ENCODE peak calls at places on chromosome 9, in five cellular contexts. O is neuronal stem cell, G is IMR-90, I is trophoblast cell, R is H1. W is an unnamed sample.

GRCh38 chr9:89277454-89277853 is 33.5 kb upstream of the CKS2 start:
- DNase-seq in O (no peak), G (peak), I (no peak), R (no peak), W (peak)

GRCh38 chr9:135503371-135504261 is 3.1 kb downstream of the MRPS2 start:
- DNase-seq in O (no peak), G (no peak), I (no peak), R (no peak), W (no peak)

GRCh38 chr9:130262061-130262745 is 3.4 kb upstream of the HMCN2 start:
- DNase-seq in O (no peak), G (no peak), I (peak), R (no peak), W (no peak)

GRCh38 chr9:136728548-136729123 is 14.1 kb downstream of the LCN10 start:
- DNase-seq in O (no peak), G (peak), I (no peak), R (peak), W (peak)

GRCh38 chr9:4962085-4962484 is 23.0 kb upstream of the JAK2 start:
- DNase-seq in O (no peak), G (no peak), I (no peak), R (no peak), W (no peak)

GRCh38 chr9:96619491-96620154 is at the start of gene CDC14B:
- DNase-seq in O (peak), G (peak), I (peak), R (peak), W (peak)

GRCh38 chr9:120839146-120839545 is 3.6 kb downstream of the PSMD5 start:
- DNase-seq in O (no peak), G (peak), I (no peak), R (no peak), W (peak)

GRCh38 chr9:79408617-79409016 is 163.1 kb upstream of the TLE4 start:
- DNase-seq in O (no peak), G (peak), I (no peak), R (no peak), W (peak)

GRCh38 chr9:85431396-85432102 is 310.2 kb downstream of the AGTPBP1 start:
- DNase-seq in O (no peak), G (no peak), I (no peak), R (no peak), W (peak)

GRCh38 chr9:76916231-76916630 is 10.3 kb upstream of the PRUNE2 start:
- DNase-seq in O (no peak), G (no peak), I (no peak), R (no peak), W (no peak)

GRCh38 chr9:114583776-114584175 is 3.8 kb upstream of the ATP6V1G1 start:
- DNase-seq in O (no peak), G (no peak), I (no peak), R (no peak), W (no peak)

GRCh38 chr9:87040410-87041009 is 93.2 kb upstream of the GAS1 start:
- DNase-seq in O (no peak), G (no peak), I (no peak), R (no peak), W (no peak)

GRCh38 chr9:79155308-79155707 is 416.5 kb upstream of the TLE4 start:
- DNase-seq in O (no peak), G (no peak), I (peak), R (no peak), W (no peak)

GRCh38 chr9:70049236-70049635 is 5.6 kb downstream of the MAMDC2 start:
- DNase-seq in O (no peak), G (peak), I (no peak), R (peak), W (peak)

GRCh38 chr9:99158629-99159028 is 53.7 kb downstream of the TGFBR1 start:
- DNase-seq in O (no peak), G (no peak), I (peak), R (no peak), W (no peak)

GRCh38 chr9:5893591-5894236 is 3.0 kb downstream of the MLANA start:
- DNase-seq in O (no peak), G (no peak), I (no peak), R (no peak), W (no peak)

GRCh38 chr9:93041108-93041802 is 17.2 kb upstream of the SUSD3 start:
- DNase-seq in O (no peak), G (no peak), I (no peak), R (no peak), W (no peak)

GRCh38 chr9:34347800-34348158 is 18.4 kb downstream of the NUDT2 start:
- DNase-seq in O (no peak), G (no peak), I (no peak), R (no peak), W (no peak)

GRCh38 chr9:421896-422295 is 207.2 kb downstream of the DOCK8 start:
- DNase-seq in O (no peak), G (no peak), I (no peak), R (no peak), W (no peak)

GRCh38 chr9:92870289-92870688 is 7.5 kb downstream of the ZNF484 start:
- DNase-seq in O (no peak), G (no peak), I (no peak), R (no peak), W (no peak)

GRCh38 chr9:127519301-127520166 is 68.2 kb downstream of the LRSAM1 start:
- DNase-seq in O (no peak), G (peak), I (peak), R (no peak), W (peak)

GRCh38 chr9:91151014-91151740 is 210.5 kb downstream of the AUH start:
- DNase-seq in O (no peak), G (peak), I (no peak), R (no peak), W (peak)

GRCh38 chr9:104463864-104464263 is 40.2 kb upstream of the OR13F1 start:
- DNase-seq in O (no peak), G (no peak), I (no peak), R (no peak), W (no peak)

GRCh38 chr9:73437758-73438157 is 286.1 kb downstream of the ANXA1 start:
- DNase-seq in O (no peak), G (no peak), I (no peak), R (no peak), W (peak)

GRCh38 chr9:136807281-136808074 is at the start of gene RABL6:
- DNase-seq in O (peak), G (peak), I (peak), R (peak), W (peak)

GRCh38 chr9:98226968-98227367 is 28.5 kb downstream of the TBC1D2 start:
- DNase-seq in O (no peak), G (no peak), I (no peak), R (no peak), W (peak)

DNA sequence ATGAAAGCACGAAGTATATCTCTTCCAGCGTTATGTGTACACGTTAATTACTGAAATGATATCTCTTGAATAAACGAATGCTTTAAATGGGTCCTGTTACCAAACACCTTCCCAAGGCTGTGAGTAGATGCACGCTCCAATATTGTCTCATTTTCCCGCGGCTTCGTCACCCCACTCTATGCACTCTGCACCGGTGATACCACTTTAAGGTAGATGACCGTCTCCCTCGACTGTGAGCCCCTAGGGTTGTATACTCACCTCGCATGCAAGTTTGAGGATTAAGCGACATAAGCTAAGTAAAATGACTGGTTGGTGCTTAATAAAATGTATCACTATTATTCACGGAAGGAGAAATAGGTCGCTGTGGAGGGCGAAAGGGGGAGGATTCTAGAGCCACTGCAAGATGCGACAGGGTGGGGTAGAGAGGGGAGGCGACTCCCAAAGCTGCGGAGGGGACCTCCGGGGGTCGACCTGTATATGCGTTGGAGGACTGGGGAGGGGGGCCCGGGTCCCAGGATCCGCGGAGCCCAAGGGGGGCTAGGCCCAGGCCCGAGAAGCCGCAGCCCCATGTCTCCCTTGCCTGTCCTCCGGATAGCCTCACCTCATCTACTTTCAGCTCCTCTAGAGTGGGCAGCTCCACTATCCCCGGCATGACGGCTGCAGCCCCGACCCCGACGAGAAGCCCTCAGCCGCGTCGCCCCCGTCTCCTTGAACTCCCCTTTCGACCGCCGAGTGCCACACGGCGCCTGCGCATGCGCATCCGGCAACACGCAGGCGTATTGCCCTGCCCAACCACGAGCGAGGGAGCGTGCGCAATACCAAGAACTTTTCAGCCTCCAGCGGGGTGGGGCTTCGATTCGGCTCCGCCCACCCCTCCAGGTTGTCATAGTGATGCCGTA is at the start of the genes MORN5 and NDUFA8:
- DNase-seq in O (peak), G (peak), I (peak), R (peak), W (peak)
- H3K4ac ChIP-seq in O (no peak), G (peak), I (peak), R (no peak), W (peak)

GRCh38 chr9:134258332-134258731 is 67.9 kb upstream of the RXRA start:
- DNase-seq in O (no peak), G (no peak), I (no peak), R (no peak), W (no peak)

GRCh38 chr9:134252084-134252830 is 74.0 kb upstream of the RXRA start:
- DNase-seq in O (no peak), G (no peak), I (no peak), R (no peak), W (no peak)

GRCh38 chr9:134258828-134259546 is 67.3 kb upstream of the RXRA start:
- DNase-seq in O (no peak), G (no peak), I (no peak), R (no peak), W (no peak)

GRCh38 chr9:134251296-134251695 is 75.0 kb upstream of the RXRA start:
- DNase-seq in O (no peak), G (no peak), I (no peak), R (no peak), W (no peak)

GRCh38 chr9:134253596-134254205 is 72.6 kb upstream of the RXRA start:
- DNase-seq in O (no peak), G (peak), I (no peak), R (no peak), W (peak)
- H3K14ac ChIP-seq in O (no peak), G (no peak), I (no peak), R (no peak), W (no peak)

DNA sequence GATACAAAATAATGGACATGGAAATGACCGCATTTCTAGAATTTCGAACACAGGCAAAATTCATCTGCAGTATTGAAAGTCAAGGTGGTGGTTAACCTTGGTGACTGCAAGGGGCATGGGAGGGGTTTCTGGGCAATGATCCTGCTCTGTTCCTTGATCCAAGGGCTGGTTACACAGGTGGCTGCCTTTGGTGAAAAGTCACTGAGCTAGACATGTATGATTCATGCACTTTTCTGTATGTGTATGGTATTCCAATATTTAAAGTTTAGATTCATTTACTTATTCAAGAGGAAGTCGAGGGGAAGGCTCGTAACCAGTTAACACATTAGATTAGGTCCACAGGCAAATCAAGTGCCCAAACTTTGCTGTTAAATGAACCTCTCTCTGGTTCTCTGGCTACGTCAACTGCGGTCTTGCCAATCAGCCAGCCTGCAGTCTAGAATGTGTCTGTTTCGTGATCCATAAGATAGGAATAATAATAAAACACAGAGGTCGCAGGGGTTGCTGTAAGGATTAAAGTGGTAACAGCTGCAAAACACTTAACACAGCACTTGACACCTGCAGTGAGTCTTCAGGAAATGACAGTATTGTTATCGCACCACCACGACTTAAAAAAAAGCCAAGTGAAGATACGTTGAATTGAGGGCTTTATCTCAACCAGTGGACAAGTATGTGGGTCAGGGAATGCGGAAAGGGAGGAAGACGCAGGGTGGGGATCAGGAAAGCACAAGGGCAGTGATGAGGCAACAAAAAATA is 92.5 kb downstream of the TLE1 start:
- DNase-seq in O (no peak), G (no peak), I (peak), R (no peak), W (peak)
- H3K4me3 ChIP-seq in O (no peak), G (no peak), I (no peak), R (no peak), W (no peak)

DNA sequence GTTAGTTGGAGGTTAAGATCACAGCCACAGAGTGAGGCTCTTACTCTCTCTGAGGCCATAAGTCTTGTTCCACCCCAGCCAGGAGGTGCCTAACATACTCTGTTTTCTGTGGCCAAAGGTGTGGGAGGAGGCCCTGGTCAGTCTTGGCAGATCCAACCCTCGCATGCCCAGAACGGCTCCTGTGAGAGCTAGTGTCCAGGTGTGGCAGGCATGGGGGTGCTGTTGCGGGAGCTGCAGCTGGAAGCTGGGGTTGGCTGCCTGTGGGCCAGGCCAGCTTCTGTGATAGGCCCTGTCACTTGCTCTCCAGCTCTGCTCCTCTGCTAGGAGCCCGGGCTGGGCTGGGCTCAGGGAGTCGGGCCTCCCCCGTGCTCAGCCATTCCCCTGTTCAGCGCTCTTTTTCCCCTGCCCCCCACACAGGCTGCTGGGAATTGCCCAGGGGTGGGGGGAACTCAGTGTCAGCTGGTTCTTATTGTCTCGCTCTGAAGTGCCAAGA is 31.6 kb downstream of the IER5L start:
- DNase-seq in O (no peak), G (no peak), I (no peak), R (no peak), W (peak)
- H3K4ac ChIP-seq in O (no peak), G (peak), I (peak), R (peak), W (peak)

GRCh38 chr9:108511200-108511756 is 344.5 kb downstream of the ACTL7B start:
- DNase-seq in O (no peak), G (peak), I (peak), R (no peak), W (no peak)
- H3K14ac ChIP-seq in O (no peak), G (no peak), I (no peak), R (no peak), W (no peak)

GRCh38 chr9:124017929-124018730 is 6.6 kb downstream of the LHX2 start:
- DNase-seq in O (no peak), G (no peak), I (no peak), R (peak), W (no peak)

GRCh38 chr9:124015091-124015660 is 3.6 kb downstream of the LHX2 start:
- DNase-seq in O (no peak), G (no peak), I (no peak), R (peak), W (no peak)

GRCh38 chr9:124015661-124016131 is 4.1 kb downstream of the LHX2 start:
- DNase-seq in O (no peak), G (no peak), I (no peak), R (peak), W (no peak)

GRCh38 chr9:124017064-124017928 is 5.7 kb downstream of the LHX2 start:
- DNase-seq in O (no peak), G (no peak), I (no peak), R (peak), W (no peak)

GRCh38 chr9:124016152-124017063 is 4.8 kb downstream of the LHX2 start:
- DNase-seq in O (no peak), G (no peak), I (no peak), R (peak), W (no peak)
- H3K4me3 ChIP-seq in O (peak), G (no peak), I (no peak), R (peak), W (no peak)